ENCODE peak calls at places on chromosome 17, in nine cellular contexts. C is HL-60, J is tibial nerve, Q is MM.1S, X is ascending aorta, B is sigmoid colon, K is heart left ventricle, U is PC-9, E is SK-N-SH. N is an unnamed sample.

GRCh38 chr17:56630202-56630601 is 36.7 kb downstream of the NOG start:
- DNase-seq in E (no peak), J (no peak), X (no peak), K (no peak), U (no peak), B (no peak), Q (no peak), C (no peak), N (no peak)

GRCh38 chr17:64106918-64107317 is 23.0 kb downstream of the ERN1 start:
- DNase-seq in J (no peak), U (no peak), X (no peak), B (no peak), E (no peak), C (no peak), Q (no peak), K (no peak), N (no peak)

GRCh38 chr17:36542755-36543154 is 2.0 kb upstream of the GGNBP2 start:
- DNase-seq in B (no peak), E (no peak), U (no peak), C (no peak), J (no peak), X (no peak), Q (no peak), K (no peak), N (no peak)

GRCh38 chr17:8038954-8039610 is at the start of gene ALOX15B:
- DNase-seq in K (no peak), B (no peak), C (no peak), X (no peak), Q (no peak), J (no peak), E (no peak), U (no peak), N (no peak)

GRCh38 chr17:53227514-53227913 is 595.2 kb upstream of the KIF2B start:
- DNase-seq in C (no peak), E (no peak), Q (no peak), B (no peak), X (no peak), J (no peak), U (no peak), K (no peak), N (no peak)

GRCh38 chr17:8683355-8683754 is 52.8 kb upstream of the MYH10 start:
- DNase-seq in K (no peak), J (no peak), U (no peak), E (no peak), B (no peak), X (no peak), C (no peak), Q (no peak), N (no peak)

GRCh38 chr17:40541060-40541872 is 24.0 kb downstream of the CCR7 start:
- DNase-seq in E (no peak), Q (no peak), K (no peak), B (peak; percentile 68), J (no peak), X (no peak), C (no peak), U (no peak), N (no peak)

GRCh38 chr17:70017941-70018340 is 57.1 kb upstream of the KCNJ16 start:
- DNase-seq in B (no peak), C (no peak), K (no peak), X (no peak), U (no peak), Q (no peak), J (no peak), E (no peak), N (no peak)

GRCh38 chr17:78176548-78177025 is 8.2 kb downstream of the SYNGR2 start:
- DNase-seq in B (peak; percentile 84), Q (peak; percentile 73), K (peak; percentile 73), U (no peak), E (peak; percentile 90), X (no peak), J (peak; percentile 68), C (peak; percentile 81), N (peak; percentile 35)

GRCh38 chr17:34578656-34579016 is 746 bp upstream of the TMEM132E start:
- DNase-seq in J (no peak), B (no peak), U (no peak), X (no peak), K (no peak), C (no peak), E (no peak), Q (no peak), N (no peak)

GRCh38 chr17:42028791-42029127 is 8.9 kb downstream of the NKIRAS2 start:
- DNase-seq in X (no peak), E (no peak), Q (no peak), J (no peak), U (no peak), B (no peak), C (no peak), K (no peak), N (no peak)

GRCh38 chr17:47781397-47781796 is 40.2 kb downstream of the OSBPL7 start:
- DNase-seq in Q (no peak), X (no peak), B (no peak), U (no peak), C (no peak), E (no peak), K (no peak), J (no peak), N (no peak)

GRCh38 chr17:40779181-40779909 is 3.0 kb downstream of the KRT27 start:
- DNase-seq in E (no peak), J (no peak), B (no peak), X (no peak), K (no peak), Q (no peak), C (no peak), U (peak; percentile 25), N (no peak)

GRCh38 chr17:10198509-10199249 is at the start of gene GAS7:
- DNase-seq in U (no peak), C (peak; percentile 37), E (peak; percentile 65), Q (no peak), J (peak; percentile 48), B (peak; percentile 84), K (peak; percentile 80), X (no peak), N (no peak)

GRCh38 chr17:65175952-65176351 is 38.8 kb downstream of the RGS9 start:
- DNase-seq in X (no peak), J (no peak), Q (no peak), E (no peak), K (no peak), U (no peak), C (no peak), B (no peak), N (no peak)

DNA sequence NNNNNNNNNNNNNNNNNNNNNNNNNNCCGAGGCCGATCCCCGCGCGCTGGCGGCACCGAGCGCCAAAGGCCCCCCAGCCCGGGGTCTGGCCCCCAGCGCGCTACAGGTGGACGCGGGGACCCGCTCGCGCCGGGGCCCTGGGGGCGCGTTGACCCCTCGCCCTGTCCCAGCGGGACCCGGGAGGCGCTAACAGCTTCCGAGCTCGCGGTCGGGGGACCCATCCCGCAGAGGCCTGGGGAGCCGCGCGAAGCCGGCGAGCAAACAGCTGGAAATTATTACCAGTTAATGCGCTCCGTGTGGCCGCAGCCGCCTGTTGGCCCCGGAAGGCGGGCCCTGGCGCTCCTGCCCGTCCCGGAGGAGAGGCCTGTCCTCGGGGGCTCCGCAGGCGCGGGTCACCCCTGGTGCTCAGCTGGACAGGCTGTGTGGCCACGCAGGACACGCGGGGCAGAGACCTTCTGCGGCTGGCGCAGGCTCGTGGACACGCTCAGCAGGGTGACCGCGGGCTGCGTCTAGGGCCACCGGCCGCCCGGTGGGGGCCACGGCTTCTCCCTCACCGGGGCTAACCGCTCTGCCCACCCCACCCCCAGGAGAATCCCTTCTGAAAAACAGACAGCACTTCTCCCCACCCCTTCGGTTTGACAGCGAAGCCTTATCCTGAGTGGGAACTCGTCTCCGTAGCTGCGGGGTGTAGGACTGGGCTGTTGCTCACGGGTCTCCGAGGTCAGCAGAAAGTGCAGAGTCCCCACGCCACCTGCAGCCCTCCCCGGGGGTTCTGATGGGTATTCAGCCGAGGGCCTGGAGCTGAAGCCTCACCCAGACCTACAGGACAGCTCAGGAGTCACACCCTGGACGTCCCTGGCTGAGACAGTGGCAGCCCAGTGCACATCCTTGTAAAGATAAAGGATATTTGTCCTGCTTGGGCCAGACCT is 138.7 kb upstream of the RPH3AL start:
- DNase-seq in U (peak; percentile 9), X (no peak), C (peak; percentile 38), E (peak; percentile 94), Q (no peak), J (no peak), K (peak; percentile 50), B (peak; percentile 85), N (peak; percentile 26)
- TF ChIP-seq CTCF in U (no peak), X (peak; percentile 13), C (no peak), E (no peak), Q (no peak), J (no peak), K (no peak), B (no peak), N (peak; percentile 12)

GRCh38 chr17:17679748-17680147 is 1.5 kb upstream of the RAI1 start:
- DNase-seq in E (no peak), Q (no peak), J (no peak), C (no peak), X (no peak), U (no peak), B (no peak), K (no peak), N (no peak)
- H3K27me3 ChIP-seq in E (no peaks in the 10 kb centered on the region), Q (no peaks in the 10 kb centered on the region), J (no peaks in the 10 kb centered on the region), C (no peaks in the 10 kb centered on the region), X (no peaks in the 10 kb centered on the region), U (no peaks in the 10 kb centered on the region), B (no peaks in the 10 kb centered on the region), K (no peaks in the 10 kb centered on the region), N (no peaks in the 10 kb centered on the region)

DNA sequence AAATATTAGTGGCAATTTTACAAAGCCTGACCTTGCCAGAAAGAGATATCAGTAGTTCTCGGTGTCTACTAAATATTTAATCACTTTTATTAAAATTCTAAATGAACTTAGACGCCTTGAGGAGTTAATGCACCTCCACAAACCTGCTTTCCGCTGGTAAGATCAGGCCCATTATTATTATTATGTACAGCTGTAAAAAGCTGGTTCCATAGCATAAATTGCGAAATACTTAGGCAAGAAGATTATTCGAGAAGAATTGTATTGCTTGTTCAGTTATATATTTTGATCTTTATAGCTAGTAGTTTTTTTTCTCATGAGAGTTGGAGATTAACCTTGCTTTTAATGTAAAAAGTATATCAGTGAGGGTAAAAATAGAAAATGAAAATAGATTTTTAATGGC is 250.5 kb upstream of the TBX2 start:
- DNase-seq in B (no peak), C (no peak), K (no peak), U (no peak), Q (no peak), X (no peak), E (no peak), J (no peak), N (no peak)
- H3K27ac ChIP-seq in B (no peak overlapping the region), C (no peak overlapping the region), K (no peak overlapping the region), U (no peak overlapping the region), Q (no peak overlapping the region), X (no peak overlapping the region), E (peak overlapping the region; percentile 97), J (no peak overlapping the region), N (no peak overlapping the region)

DNA sequence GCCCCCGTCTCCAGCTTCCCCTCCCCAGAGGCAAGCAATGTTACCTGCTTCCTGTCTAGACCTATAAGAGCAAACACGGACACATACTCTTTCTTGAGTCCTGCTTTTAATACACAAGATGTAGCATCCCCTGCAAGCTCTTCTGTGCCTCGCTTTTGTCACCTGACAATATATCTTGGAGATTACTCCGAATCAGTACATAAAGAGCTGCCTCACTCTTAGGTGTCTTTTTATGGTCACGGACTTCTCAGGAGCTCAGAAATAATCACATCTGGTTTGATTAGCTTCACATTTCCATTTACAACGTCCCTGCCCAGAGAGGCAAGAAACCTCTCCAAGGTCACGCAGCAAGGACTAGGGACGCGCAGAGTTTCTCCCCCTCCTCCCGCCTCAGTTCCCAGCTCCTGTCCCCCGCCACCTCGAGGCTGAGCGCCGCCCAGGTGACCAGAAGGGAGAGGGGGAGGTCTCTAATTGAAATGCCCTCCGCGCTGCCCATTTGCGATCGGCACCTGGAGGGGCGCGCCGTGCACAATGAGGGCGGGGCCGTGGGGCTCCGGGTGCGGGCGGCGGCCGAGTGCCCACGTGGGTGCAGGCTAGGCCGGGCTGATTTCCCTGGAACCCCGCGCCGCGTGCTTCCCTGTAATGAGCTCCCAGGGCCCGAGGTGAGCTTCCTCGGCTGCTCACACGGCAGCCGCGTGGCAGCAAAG is 13.8 kb upstream of the SEZ6 start:
- DNase-seq in C (no peak), X (no peak), B (no peak), K (no peak), Q (no peak), J (no peak), U (peak; percentile 12), E (no peak), N (no peak)
- TF ChIP-seq CTCF in C (no peak), X (no peak), B (no peak), K (no peak), Q (no peak), J (no peak), U (no peak), E (no peak), N (no peak)